ENCODE peak calls at places on chromosomes 11 and 22, in six cellular contexts. W is stimulated activated CD4-positive, alpha-beta T cell treated with anti-CD3 and anti-CD28 coated beads, Interleukin-4, amount 100 ng/mL, for 4 hours; Z is left ventricle myocardium inferior; C is naive thymus-derived CD8-positive, alpha-beta T cell; O is ACHN; Y is nephron progenitor cell. R is an unnamed sample.

GRCh38 chr11:127420139-127420538 is 419.6 kb upstream of the KIRREL3 start:
- DNase-seq in Z (no peak), C (no peak), W (no peak), O (no peak), Y (no peak), R (no peak)

GRCh38 chr11:117723625-117724024 is 73.4 kb downstream of the DSCAML1 start:
- DNase-seq in O (no peak), Y (no peak), Z (no peak), W (no peak), C (no peak), R (no peak)

GRCh38 chr11:121692236-121692635 is 239.5 kb upstream of the SORL1-AS1 start:
- DNase-seq in O (no peak), W (no peak), C (no peak), Z (no peak), Y (no peak), R (no peak)

GRCh38 chr22:37701121-37701786 is 4.4 kb downstream of the TRIOBP start:
- DNase-seq in Z (no peak), C (no peak), W (no peak), Y (no peak), O (no peak), R (no peak)

GRCh38 chr11:24312464-24313238 is 184.2 kb upstream of the LUZP2 start:
- DNase-seq in O (no peak), C (no peak), W (no peak), Y (no peak), Z (no peak), R (peak; percentile 37)

GRCh38 chr11:9732453-9732852 is 68.6 kb downstream of the SWAP70 start:
- DNase-seq in Z (no peak), C (no peak), O (no peak), W (no peak), Y (no peak), R (no peak)

GRCh38 chr11:114044042-114044871 is 15.3 kb upstream of the ZBTB16 start:
- DNase-seq in Z (peak; percentile 33), C (no peak), O (no peak), Y (no peak), W (no peak), R (no peak)

GRCh38 chr11:8253566-8253965 is 10.1 kb downstream of the LMO1 start:
- DNase-seq in Y (no peak), O (no peak), Z (no peak), W (no peak), C (no peak), R (no peak)

GRCh38 chr22:28021998-28022660 is 103.1 kb upstream of the PITPNB start:
- DNase-seq in O (no peak), C (no peak), Z (peak; percentile 2), Y (no peak), W (no peak), R (no peak)

GRCh38 chr22:18152519-18152918 is 2.5 kb downstream of the USP18 start:
- DNase-seq in W (peak; percentile 31), Y (no peak), O (no peak), C (no peak), Z (no peak), R (no peak)

GRCh38 chr22:30969532-30970355 is 679 bp downstream of the TUG1 start:
- DNase-seq in O (peak; percentile 46), Y (no peak), W (peak; percentile 22), C (peak; percentile 28), Z (peak; percentile 38), R (peak; percentile 36)

GRCh38 chr11:17528181-17528691 is 16.0 kb downstream of the USH1C start:
- DNase-seq in Z (peak; percentile 40), W (peak; percentile 12), Y (peak; percentile 78), O (peak; percentile 39), C (no peak), R (peak; percentile 81)

GRCh38 chr11:65112226-65112550 is 516 bp downstream of the TM7SF2 start:
- DNase-seq in W (no peak), O (no peak), C (no peak), Y (peak; percentile 56), Z (no peak), R (no peak)

GRCh38 chr22:37331034-37331428 is 48.7 kb downstream of the CYTH4 start:
- DNase-seq in Y (no peak), O (peak; percentile 80), C (no peak), Z (no peak), W (no peak), R (no peak)

GRCh38 chr11:43760902-43761301 is 80.4 kb downstream of the HSD17B12 start:
- DNase-seq in C (no peak), Z (no peak), W (no peak), Y (no peak), O (no peak), R (peak; percentile 3)

GRCh38 chr11:67016550-67016949 is 6.4 kb upstream of the SYT12 start:
- DNase-seq in Y (no peak), Z (no peak), C (no peak), W (no peak), O (no peak), R (no peak)

GRCh38 chr11:68441466-68442230 is 18.9 kb upstream of the PPP6R3 start:
- DNase-seq in O (peak; percentile 9), Y (no peak), Z (no peak), W (no peak), C (no peak), R (peak; percentile 67)

GRCh38 chr11:83957038-83957900 is 671.1 kb upstream of the CCDC90B start:
- DNase-seq in W (no peak), O (no peak), Z (no peak), Y (no peak), C (no peak), R (no peak)